ENCODE peak calls at places on chromosomes 5 and 9, in nine cellular contexts. One of them, this sample, is unnamed.

GRCh38 chr5:148972958-148973357 is 89.9 kb downstream of the SH3TC2 start:
- DNase-seq in WERI-Rb-1: no peak
- DNase-seq in body of pancreas: no peak
- DNase-seq in tibial artery: peak; percentile 73
- DNase-seq in A549: peak; percentile 68
- DNase-seq in dorsolateral prefrontal cortex: no peak
- DNase-seq in heart left ventricle: no peak
- DNase-seq in mammary epithelial cell: peak; percentile 54
- DNase-seq in breast epithelium: no peak
- DNase-seq in this sample: peak; percentile 87

GRCh38 chr5:151174612-151175101 is 17.1 kb upstream of the ANXA6 start:
- DNase-seq in heart left ventricle: peak; percentile 64
- DNase-seq in dorsolateral prefrontal cortex: no peak
- DNase-seq in mammary epithelial cell: no peak
- DNase-seq in A549: no peak
- DNase-seq in tibial artery: no peak
- DNase-seq in breast epithelium: no peak
- DNase-seq in body of pancreas: peak; percentile 48
- DNase-seq in WERI-Rb-1: no peak
- DNase-seq in this sample: peak; percentile 56

GRCh38 chr5:144457160-144457559 is 286.5 kb downstream of the KCTD16 start:
- DNase-seq in A549: no peak
- DNase-seq in heart left ventricle: no peak
- DNase-seq in mammary epithelial cell: no peak
- DNase-seq in body of pancreas: no peak
- DNase-seq in dorsolateral prefrontal cortex: no peak
- DNase-seq in tibial artery: no peak
- DNase-seq in breast epithelium: no peak
- DNase-seq in WERI-Rb-1: no peak
- DNase-seq in this sample: no peak

GRCh38 chr5:8517461-8517860 is 648.5 kb downstream of the MTRR start:
- DNase-seq in heart left ventricle: no peak
- DNase-seq in tibial artery: no peak
- DNase-seq in body of pancreas: no peak
- DNase-seq in mammary epithelial cell: peak; percentile 5
- DNase-seq in A549: peak; percentile 1
- DNase-seq in breast epithelium: no peak
- DNase-seq in WERI-Rb-1: peak; percentile 20
- DNase-seq in dorsolateral prefrontal cortex: no peak
- DNase-seq in this sample: no peak

GRCh38 chr9:134917431-134918373 is at the start of gene FCN1:
- DNase-seq in mammary epithelial cell: no peak
- DNase-seq in tibial artery: peak; percentile 20
- DNase-seq in A549: no peak
- DNase-seq in dorsolateral prefrontal cortex: no peak
- DNase-seq in body of pancreas: no peak
- DNase-seq in WERI-Rb-1: peak; percentile 89
- DNase-seq in breast epithelium: no peak
- DNase-seq in heart left ventricle: no peak
- DNase-seq in this sample: no peak

GRCh38 chr5:138466058-138466899 is 1.0 kb downstream of the EGR1 start:
- DNase-seq in body of pancreas: peak; percentile 84
- DNase-seq in A549: peak; percentile 47
- DNase-seq in breast epithelium: peak; percentile 44
- DNase-seq in tibial artery: peak; percentile 52
- DNase-seq in dorsolateral prefrontal cortex: no peak
- DNase-seq in mammary epithelial cell: no peak
- DNase-seq in heart left ventricle: no peak
- DNase-seq in WERI-Rb-1: no peak
- DNase-seq in this sample: peak; percentile 64

GRCh38 chr5:156896545-156896944 is 46.5 kb downstream of the PPP1R2B start:
- DNase-seq in A549: no peak
- DNase-seq in WERI-Rb-1: no peak
- DNase-seq in dorsolateral prefrontal cortex: no peak
- DNase-seq in mammary epithelial cell: no peak
- DNase-seq in tibial artery: no peak
- DNase-seq in body of pancreas: no peak
- DNase-seq in heart left ventricle: no peak
- DNase-seq in breast epithelium: no peak
- DNase-seq in this sample: no peak

GRCh38 chr9:130137081-130137869 is 34.9 kb upstream of the NCS1 start:
- DNase-seq in body of pancreas: no peak
- DNase-seq in tibial artery: no peak
- DNase-seq in WERI-Rb-1: no peak
- DNase-seq in heart left ventricle: no peak
- DNase-seq in dorsolateral prefrontal cortex: no peak
- DNase-seq in breast epithelium: no peak
- DNase-seq in mammary epithelial cell: no peak
- DNase-seq in A549: no peak
- DNase-seq in this sample: no peak

GRCh38 chr5:98786178-98786853 is 12.9 kb downstream of the RGMB start:
- DNase-seq in tibial artery: no peak
- DNase-seq in body of pancreas: no peak
- DNase-seq in mammary epithelial cell: no peak
- DNase-seq in heart left ventricle: no peak
- DNase-seq in breast epithelium: no peak
- DNase-seq in A549: no peak
- DNase-seq in dorsolateral prefrontal cortex: no peak
- DNase-seq in WERI-Rb-1: no peak
- DNase-seq in this sample: no peak

GRCh38 chr5:74587300-74587699 is 53.2 kb downstream of the ENC1 start:
- DNase-seq in tibial artery: no peak
- DNase-seq in A549: no peak
- DNase-seq in dorsolateral prefrontal cortex: no peak
- DNase-seq in breast epithelium: no peak
- DNase-seq in WERI-Rb-1: no peak
- DNase-seq in body of pancreas: no peak
- DNase-seq in heart left ventricle: no peak
- DNase-seq in mammary epithelial cell: no peak
- DNase-seq in this sample: no peak

GRCh38 chr5:179154346-179154990 is 94.3 kb downstream of the ZNF354C start:
- DNase-seq in tibial artery: peak; percentile 30
- DNase-seq in mammary epithelial cell: no peak
- DNase-seq in dorsolateral prefrontal cortex: no peak
- DNase-seq in WERI-Rb-1: no peak
- DNase-seq in body of pancreas: no peak
- DNase-seq in heart left ventricle: no peak
- DNase-seq in breast epithelium: no peak
- DNase-seq in A549: no peak
- DNase-seq in this sample: no peak

GRCh38 chr9:114898741-114899140 is 31.6 kb downstream of the TNFSF8 start:
- DNase-seq in A549: no peak
- DNase-seq in heart left ventricle: peak; percentile 56
- DNase-seq in tibial artery: peak; percentile 59
- DNase-seq in mammary epithelial cell: no peak
- DNase-seq in dorsolateral prefrontal cortex: no peak
- DNase-seq in breast epithelium: no peak
- DNase-seq in body of pancreas: peak; percentile 28
- DNase-seq in WERI-Rb-1: no peak
- DNase-seq in this sample: no peak

DNA sequence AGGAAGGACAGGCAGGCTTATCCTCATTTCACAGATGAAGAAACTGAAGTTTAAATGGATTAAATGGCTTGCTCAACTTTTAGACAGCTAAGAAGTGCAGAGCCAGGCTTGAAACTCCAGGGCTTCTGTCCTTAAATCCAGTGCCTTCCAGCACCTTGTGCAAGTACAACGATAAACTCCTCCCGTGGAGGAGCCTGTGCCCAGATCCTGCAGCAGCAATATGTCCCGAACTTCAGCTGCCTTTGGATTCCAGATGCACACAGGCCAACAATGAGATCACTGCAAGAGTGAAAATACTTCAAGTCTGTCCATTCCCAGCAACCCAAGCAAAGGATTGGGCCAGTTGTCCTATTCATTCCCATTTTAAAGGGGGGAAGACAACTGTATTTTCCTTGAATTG is 199.6 kb downstream of the CRB2 start:
- DNase-seq in WERI-Rb-1: no peak
- DNase-seq in heart left ventricle: peak; percentile 35
- DNase-seq in A549: no peak
- DNase-seq in tibial artery: peak; percentile 50
- DNase-seq in dorsolateral prefrontal cortex: no peak
- DNase-seq in body of pancreas: no peak
- DNase-seq in breast epithelium: no peak
- DNase-seq in mammary epithelial cell: no peak
- DNase-seq in this sample: no peak
- TF ChIP-seq CTCF in WERI-Rb-1: no peak
- TF ChIP-seq CTCF in heart left ventricle: no peak
- TF ChIP-seq CTCF in A549: no peak
- TF ChIP-seq CTCF in tibial artery: no peak
- TF ChIP-seq CTCF in dorsolateral prefrontal cortex: no peak
- TF ChIP-seq CTCF in body of pancreas: no peak
- TF ChIP-seq CTCF in breast epithelium: no peak
- TF ChIP-seq CTCF in mammary epithelial cell: no peak
- TF ChIP-seq CTCF in this sample: no peak

DNA sequence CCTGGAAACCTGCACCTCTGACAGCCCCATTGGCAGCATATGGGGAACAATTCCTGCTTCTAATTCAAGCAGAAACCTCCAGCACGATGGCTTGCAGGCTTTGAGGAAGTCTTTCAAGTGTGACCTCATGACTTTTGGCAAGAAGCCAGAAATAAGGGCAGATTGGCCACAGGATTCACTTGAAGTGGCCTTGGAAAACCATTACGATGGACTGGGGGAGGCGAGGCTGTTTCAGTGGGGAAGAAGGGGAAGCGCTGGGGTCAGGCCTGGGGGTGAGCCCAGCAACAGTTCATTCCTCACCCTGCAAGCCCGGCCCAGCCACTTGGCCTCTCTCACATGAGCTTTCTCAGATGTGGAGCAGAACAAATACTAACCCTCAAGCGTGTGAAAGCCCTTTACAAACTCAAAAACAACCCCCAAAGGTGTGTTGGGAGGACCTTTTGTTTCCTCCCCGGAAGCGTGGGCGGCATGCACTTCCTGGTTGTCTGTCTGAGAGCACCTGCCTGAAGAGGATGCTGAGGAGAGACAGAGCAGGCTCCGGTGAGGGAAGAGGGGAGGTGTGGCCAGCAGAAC is 26.9 kb upstream of the EEIG1 start:
- DNase-seq in body of pancreas: peak; percentile 35
- DNase-seq in A549: peak; percentile 89
- DNase-seq in breast epithelium: peak; percentile 63
- DNase-seq in dorsolateral prefrontal cortex: no peak
- DNase-seq in mammary epithelial cell: peak; percentile 24
- DNase-seq in tibial artery: peak; percentile 40
- DNase-seq in WERI-Rb-1: peak; percentile 48
- DNase-seq in heart left ventricle: peak; percentile 49
- DNase-seq in this sample: peak; percentile 71
- H3K27ac ChIP-seq in body of pancreas: peak overlapping the region; percentile 65
- H3K27ac ChIP-seq in A549: peak overlapping the region; percentile 91
- H3K27ac ChIP-seq in breast epithelium: peak overlapping the region; percentile 82
- H3K27ac ChIP-seq in dorsolateral prefrontal cortex: no peak overlapping the region
- H3K27ac ChIP-seq in mammary epithelial cell: no peak overlapping the region
- H3K27ac ChIP-seq in tibial artery: no peak overlapping the region
- H3K27ac ChIP-seq in WERI-Rb-1: peak overlapping the region; percentile 80
- H3K27ac ChIP-seq in heart left ventricle: no peak overlapping the region
- H3K27ac ChIP-seq in this sample: no peak overlapping the region

GRCh38 chr5:155471027-155471426 is 457.5 kb downstream of the KIF4B start:
- DNase-seq in body of pancreas: no peak
- DNase-seq in tibial artery: no peak
- DNase-seq in mammary epithelial cell: no peak
- DNase-seq in heart left ventricle: no peak
- DNase-seq in A549: no peak
- DNase-seq in dorsolateral prefrontal cortex: no peak
- DNase-seq in WERI-Rb-1: peak; percentile 63
- DNase-seq in breast epithelium: no peak
- DNase-seq in this sample: no peak
- TF ChIP-seq CTCF in body of pancreas: no peak
- TF ChIP-seq CTCF in tibial artery: no peak
- TF ChIP-seq CTCF in mammary epithelial cell: no peak
- TF ChIP-seq CTCF in heart left ventricle: no peak
- TF ChIP-seq CTCF in A549: no peak
- TF ChIP-seq CTCF in dorsolateral prefrontal cortex: no peak
- TF ChIP-seq CTCF in WERI-Rb-1: no peak
- TF ChIP-seq CTCF in breast epithelium: no peak
- TF ChIP-seq CTCF in this sample: no peak

GRCh38 chr5:96114736-96115466 is 153.2 kb upstream of the ELL2 start:
- DNase-seq in A549: no peak
- DNase-seq in dorsolateral prefrontal cortex: no peak
- DNase-seq in breast epithelium: no peak
- DNase-seq in tibial artery: no peak
- DNase-seq in body of pancreas: no peak
- DNase-seq in WERI-Rb-1: no peak
- DNase-seq in mammary epithelial cell: peak; percentile 84
- DNase-seq in heart left ventricle: no peak
- DNase-seq in this sample: no peak

GRCh38 chr5:96111080-96111756 is 149.6 kb upstream of the ELL2 start:
- DNase-seq in heart left ventricle: no peak
- DNase-seq in tibial artery: no peak
- DNase-seq in body of pancreas: no peak
- DNase-seq in A549: no peak
- DNase-seq in WERI-Rb-1: no peak
- DNase-seq in breast epithelium: no peak
- DNase-seq in mammary epithelial cell: peak; percentile 28
- DNase-seq in dorsolateral prefrontal cortex: no peak
- DNase-seq in this sample: no peak

GRCh38 chr5:96112123-96112670 is 150.5 kb upstream of the ELL2 start:
- DNase-seq in breast epithelium: no peak
- DNase-seq in heart left ventricle: no peak
- DNase-seq in body of pancreas: no peak
- DNase-seq in tibial artery: no peak
- DNase-seq in WERI-Rb-1: no peak
- DNase-seq in A549: no peak
- DNase-seq in dorsolateral prefrontal cortex: no peak
- DNase-seq in mammary epithelial cell: no peak
- DNase-seq in this sample: no peak

GRCh38 chr5:96113170-96113939 is 151.7 kb upstream of the ELL2 start:
- DNase-seq in dorsolateral prefrontal cortex: no peak
- DNase-seq in breast epithelium: peak; percentile 76
- DNase-seq in tibial artery: no peak
- DNase-seq in A549: no peak
- DNase-seq in heart left ventricle: peak; percentile 40
- DNase-seq in mammary epithelial cell: peak; percentile 89
- DNase-seq in body of pancreas: peak; percentile 75
- DNase-seq in WERI-Rb-1: no peak
- DNase-seq in this sample: no peak

GRCh38 chr5:96112703-96113102 is 151.1 kb upstream of the ELL2 start:
- DNase-seq in dorsolateral prefrontal cortex: no peak
- DNase-seq in heart left ventricle: no peak
- DNase-seq in WERI-Rb-1: no peak
- DNase-seq in body of pancreas: no peak
- DNase-seq in breast epithelium: no peak
- DNase-seq in mammary epithelial cell: no peak
- DNase-seq in A549: no peak
- DNase-seq in tibial artery: no peak
- DNase-seq in this sample: no peak
- H3K27ac ChIP-seq in dorsolateral prefrontal cortex: no peak overlapping the region
- H3K27ac ChIP-seq in heart left ventricle: no peak overlapping the region
- H3K27ac ChIP-seq in WERI-Rb-1: no peak overlapping the region
- H3K27ac ChIP-seq in body of pancreas: peak overlapping the region; percentile 78
- H3K27ac ChIP-seq in breast epithelium: peak overlapping the region; percentile 74
- H3K27ac ChIP-seq in mammary epithelial cell: no peak overlapping the region
- H3K27ac ChIP-seq in A549: no peak overlapping the region
- H3K27ac ChIP-seq in tibial artery: peak overlapping the region; percentile 26
- H3K27ac ChIP-seq in this sample: no peak overlapping the region

This sample was measured in right atrium auricular region.